ENCODE peak calls at places on chromosomes 2 and 18, in seven cellular contexts. C is Ammon's horn; W is activated naive CD4-positive, alpha-beta T cell; R is HCEC 1CT; F is B cell; L is activated T-cell treated with anti-CD3 and anti-CD28 coated beads for 1 hour; Z is skeletal muscle cell. I is an unnamed sample.

GRCh38 chr2:239669899-239670460 is 269.2 kb upstream of the HDAC4 start:
- DNase-seq in C (no peak), W (no peak), R (no peak), F (no peak), L (no peak), Z (no peak), I (no peak)

GRCh38 chr18:13660510-13660909 is 65.8 kb downstream of the FAM210A start:
- DNase-seq in C (peak; percentile 27), W (no peak), R (no peak), F (no peak), L (no peak), Z (no peak), I (no peak)

GRCh38 chr18:24014986-24015896 is 687 bp downstream of the TTC39C start:
- DNase-seq in C (peak; percentile 48), W (peak; percentile 23), R (peak; percentile 66), F (peak; percentile 62), L (peak; percentile 40), Z (peak; percentile 36), I (no peak)

GRCh38 chr2:238339814-238340213 is 19.5 kb downstream of the TRAF3IP1 start:
- DNase-seq in C (no peak), W (no peak), R (no peak), F (no peak), L (no peak), Z (no peak), I (no peak)

GRCh38 chr18:24678113-24678512 is 217.7 kb downstream of the HRH4 start:
- DNase-seq in C (peak; percentile 80), W (no peak), R (no peak), F (no peak), L (no peak), Z (no peak), I (no peak)

GRCh38 chr2:86225581-86225980 is 26.3 kb downstream of the MRPL35 start:
- DNase-seq in C (peak; percentile 70), W (peak; percentile 13), R (peak; percentile 5), F (peak; percentile 70), L (peak; percentile 31), Z (no peak), I (no peak)

GRCh38 chr2:220320326-220320725 is 692.9 kb downstream of the SLC4A3 start:
- DNase-seq in C (no peak), W (no peak), R (no peak), F (no peak), L (no peak), Z (no peak), I (no peak)

GRCh38 chr2:187689372-187689771 is 135.1 kb upstream of the TFPI start:
- DNase-seq in C (no peak), W (no peak), R (peak; percentile 32), F (no peak), L (no peak), Z (no peak), I (no peak)

GRCh38 chr2:149597050-149598013 is 9.8 kb upstream of the MMADHC start:
- DNase-seq in C (peak; percentile 84), W (peak; percentile 14), R (peak; percentile 89), F (peak; percentile 43), L (peak; percentile 14), Z (peak; percentile 90), I (no peak)

GRCh38 chr2:72222829-72223564 is 75.3 kb upstream of the CYP26B1 start:
- DNase-seq in C (no peak), W (no peak), R (peak; percentile 79), F (no peak), L (no peak), Z (no peak), I (no peak)

GRCh38 chr2:105405291-105405690 is 6.4 kb upstream of the FHL2 start:
- DNase-seq in C (no peak), W (no peak), R (peak; percentile 76), F (no peak), L (no peak), Z (no peak), I (no peak)

GRCh38 chr2:47373747-47374146 is 29.2 kb upstream of the MSH2 start:
- DNase-seq in C (peak; percentile 71), W (no peak), R (no peak), F (no peak), L (no peak), Z (no peak), I (no peak)

GRCh38 chr2:69223759-69224494 is 163.1 kb downstream of the GFPT1 start:
- DNase-seq in C (no peak), W (no peak), R (no peak), F (no peak), L (no peak), Z (no peak), I (no peak)

GRCh38 chr2:159015823-159016222 is 47.4 kb downstream of the TANC1 start:
- DNase-seq in C (no peak), W (no peak), R (no peak), F (no peak), L (no peak), Z (no peak), I (no peak)

GRCh38 chr2:8133331-8133730 is 548.5 kb upstream of the ID2 start:
- DNase-seq in C (no peak), W (no peak), R (no peak), F (no peak), L (no peak), Z (no peak), I (no peak)

GRCh38 chr2:232292395-232293154 is 86.0 kb upstream of the ALPP start:
- DNase-seq in C (no peak), W (no peak), R (peak; percentile 44), F (no peak), L (peak; percentile 37), Z (no peak), I (peak; percentile 46)

GRCh38 chr2:231955758-231956472 is 5.6 kb upstream of the DIS3L2 start:
- DNase-seq in C (no peak), W (no peak), R (no peak), F (no peak), L (no peak), Z (no peak), I (no peak)

GRCh38 chr18:27942706-27943105 is 234.2 kb downstream of the CDH2 start:
- DNase-seq in C (no peak), W (no peak), R (peak; percentile 42), F (no peak), L (no peak), Z (no peak), I (no peak)

I was measured in H1.